ENCODE peak calls at places on chromosomes 6 and 20, in seven cellular contexts. X is fibroblast of lung, H is dorsolateral prefrontal cortex, W is left lung, A is PC-3, M is transverse colon, S is SK-N-SH. K is an unnamed sample.

GRCh38 chr6:18432180-18432579 is 45.0 kb downstream of the RNF144B start:
- DNase-seq in H (no peak), W (no peak), A (peak; percentile 12), X (peak; percentile 31), M (no peak), S (no peak), K (peak; percentile 83)

GRCh38 chr6:106731144-106731842 is 101.9 kb downstream of the QRSL1 start:
- DNase-seq in M (peak; percentile 71), S (no peak), A (peak; percentile 23), H (no peak), W (no peak), X (no peak), K (no peak)

GRCh38 chr6:54138795-54139194 is 27.6 kb downstream of the MLIP start:
- DNase-seq in A (no peak), W (no peak), M (no peak), H (no peak), S (no peak), X (no peak), K (no peak)

GRCh38 chr6:82712826-82713225 is 349.2 kb downstream of the TPBG start:
- DNase-seq in H (no peak), M (no peak), S (peak; percentile 12), X (peak; percentile 5), W (no peak), A (peak; percentile 23), K (peak; percentile 2)

GRCh38 chr6:13479971-13480434 is 7.4 kb downstream of the GFOD1 start:
- DNase-seq in X (no peak), H (no peak), S (no peak), A (no peak), M (no peak), W (no peak), K (peak; percentile 99)

GRCh38 chr20:40254023-40254772 is 434.8 kb downstream of the MAFB start:
- DNase-seq in A (no peak), X (peak; percentile 17), H (no peak), W (no peak), S (no peak), M (no peak), K (no peak)

GRCh38 chr6:14924126-14925024 is 321.5 kb upstream of the JARID2 start:
- DNase-seq in M (no peak), W (no peak), A (no peak), H (no peak), S (no peak), X (peak; percentile 28), K (no peak)

GRCh38 chr20:37528442-37529213 is 952 bp upstream of the BLCAP start:
- DNase-seq in S (no peak), H (no peak), W (no peak), A (no peak), M (peak; percentile 6), X (no peak), K (no peak)

GRCh38 chr6:109455502-109456282 is at the start of gene MICAL1:
- DNase-seq in W (peak; percentile 96), S (peak; percentile 94), H (peak; percentile 40), A (peak; percentile 47), M (peak; percentile 90), X (peak; percentile 53), K (no peak)

GRCh38 chr6:117280922-117281321 is 15.6 kb downstream of the VGLL2 start:
- DNase-seq in A (peak; percentile 55), M (no peak), X (no peak), S (no peak), W (no peak), H (no peak), K (no peak)

GRCh38 chr6:78025501-78025900 is 372.7 kb downstream of the MEI4 start:
- DNase-seq in S (no peak), X (no peak), A (no peak), M (no peak), H (no peak), W (no peak), K (no peak)

GRCh38 chr20:32858873-32859372 is at the start of gene EFCAB8:
- DNase-seq in X (peak; percentile 5), H (no peak), W (no peak), M (no peak), S (no peak), A (no peak), K (no peak)

GRCh38 chr20:53258741-53259140 is 286.6 kb downstream of the TSHZ2 start:
- DNase-seq in A (peak; percentile 15), S (no peak), X (no peak), W (no peak), M (no peak), H (no peak), K (no peak)

GRCh38 chr6:107423474-107423873 is 35.9 kb downstream of the PDSS2 start:
- DNase-seq in X (no peak), M (no peak), A (no peak), W (no peak), S (no peak), H (no peak), K (no peak)

GRCh38 chr20:48098099-48098498 is 312.8 kb upstream of the SULF2 start:
- DNase-seq in M (no peak), S (no peak), A (no peak), W (no peak), H (no peak), X (no peak), K (no peak)

GRCh38 chr6:43936476-43936875 is 166.5 kb downstream of the VEGFA start:
- DNase-seq in M (no peak), W (no peak), H (no peak), A (no peak), X (no peak), S (peak; percentile 5), K (no peak)

GRCh38 chr20:49885558-49886332 is 29.6 kb downstream of the SPATA2 start:
- DNase-seq in M (no peak), S (no peak), W (no peak), A (no peak), X (no peak), H (no peak), K (no peak)

GRCh38 chr20:54539521-54540046 is 64.2 kb downstream of the DOK5 start:
- DNase-seq in H (no peak), W (no peak), S (no peak), A (no peak), X (no peak), M (no peak), K (no peak)

GRCh38 chr6:99270852-99271251 is 78.6 kb downstream of the FAXC start:
- DNase-seq in H (no peak), W (no peak), X (peak; percentile 17), A (no peak), M (no peak), S (no peak), K (no peak)

GRCh38 chr20:24987244-24987643 is 5.3 kb downstream of the APMAP start:
- DNase-seq in H (no peak), A (no peak), W (no peak), M (no peak), X (no peak), S (no peak), K (no peak)

GRCh38 chr6:31639449-31639861 is 13.0 kb downstream of the BAG6 start:
- DNase-seq in S (no peak), A (peak; percentile 17), X (no peak), W (no peak), M (no peak), H (no peak), K (no peak)

GRCh38 chr6:31693535-31693934 is 9.6 kb downstream of the ABHD16A start:
- DNase-seq in W (no peak), M (no peak), A (no peak), H (no peak), S (no peak), X (no peak), K (no peak)

GRCh38 chr20:59415224-59415623 is 114.8 kb downstream of the EDN3 start:
- DNase-seq in S (no peak), M (no peak), X (no peak), H (no peak), A (no peak), W (no peak), K (no peak)
- H3K27me3 ChIP-seq in S (peaks cover 7% of the 10 kb centered on the region), M (peaks cover 23% of the 10 kb centered on the region), X (no peaks in the 10 kb centered on the region), H (peaks cover 17% of the 10 kb centered on the region), A (peaks cover 92% of the 10 kb centered on the region), W (no peaks in the 10 kb centered on the region), K (no peaks in the 10 kb centered on the region)

GRCh38 chr20:34956041-34956458 is 382 bp downstream of the MYH7B start:
- DNase-seq in H (no peak), S (no peak), W (no peak), M (no peak), A (no peak), X (no peak), K (no peak)
- TF ChIP-seq CTCF in H (peak; percentile 39), S (peak; percentile 27), W (no peak), M (no peak), A (no peak), X (no peak), K (no peak)

DNA sequence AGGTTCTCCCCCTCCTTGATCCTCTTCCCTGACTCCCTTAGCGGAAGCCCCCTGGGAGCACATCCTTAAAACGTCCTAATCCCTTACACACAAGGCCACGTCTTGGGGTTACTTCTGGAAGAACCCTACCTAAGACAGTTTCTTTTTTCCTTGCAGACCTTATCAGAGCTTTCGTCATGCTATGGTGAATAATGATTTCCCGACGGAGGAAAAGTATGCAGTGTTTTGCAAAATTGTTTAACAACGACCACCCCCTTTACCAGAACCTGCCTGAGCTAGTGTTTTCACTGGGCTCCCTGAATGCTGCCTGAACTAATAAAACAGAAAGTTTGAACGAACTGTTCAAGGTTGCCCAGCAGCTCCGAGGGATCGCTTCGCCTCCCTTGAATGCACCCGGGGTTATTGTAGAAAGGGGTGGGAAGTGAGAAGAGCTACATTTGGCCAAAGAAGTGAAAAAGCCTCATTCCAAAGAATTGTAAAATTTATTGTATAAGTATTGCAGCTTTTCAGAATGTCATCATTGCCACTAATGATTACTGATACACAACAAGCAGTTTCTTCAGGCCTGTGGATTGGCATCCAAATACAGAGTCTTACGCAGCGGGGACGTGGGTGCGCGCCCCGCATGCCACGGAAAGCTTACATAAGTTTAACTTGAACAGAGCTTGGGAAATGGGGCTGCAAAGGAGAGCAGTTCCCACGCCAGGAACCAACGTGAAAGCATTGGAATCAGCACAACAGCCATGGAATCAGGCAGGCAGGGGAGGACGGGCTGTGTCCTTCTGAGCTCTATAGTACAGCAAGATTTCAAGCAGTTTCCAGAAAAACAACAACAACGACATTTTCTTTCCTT is 27.9 kb upstream of the ZBP1 start:
- DNase-seq in A (no peak), H (peak; percentile 31), M (no peak), W (no peak), S (peak; percentile 9), X (no peak), K (no peak)
- H3K27me3 ChIP-seq in A (no peaks in the 10 kb centered on the region), H (no peaks in the 10 kb centered on the region), M (no peaks in the 10 kb centered on the region), W (no peaks in the 10 kb centered on the region), S (no peaks in the 10 kb centered on the region), X (no peaks in the 10 kb centered on the region), K (peaks cover 3% of the 10 kb centered on the region)

DNA sequence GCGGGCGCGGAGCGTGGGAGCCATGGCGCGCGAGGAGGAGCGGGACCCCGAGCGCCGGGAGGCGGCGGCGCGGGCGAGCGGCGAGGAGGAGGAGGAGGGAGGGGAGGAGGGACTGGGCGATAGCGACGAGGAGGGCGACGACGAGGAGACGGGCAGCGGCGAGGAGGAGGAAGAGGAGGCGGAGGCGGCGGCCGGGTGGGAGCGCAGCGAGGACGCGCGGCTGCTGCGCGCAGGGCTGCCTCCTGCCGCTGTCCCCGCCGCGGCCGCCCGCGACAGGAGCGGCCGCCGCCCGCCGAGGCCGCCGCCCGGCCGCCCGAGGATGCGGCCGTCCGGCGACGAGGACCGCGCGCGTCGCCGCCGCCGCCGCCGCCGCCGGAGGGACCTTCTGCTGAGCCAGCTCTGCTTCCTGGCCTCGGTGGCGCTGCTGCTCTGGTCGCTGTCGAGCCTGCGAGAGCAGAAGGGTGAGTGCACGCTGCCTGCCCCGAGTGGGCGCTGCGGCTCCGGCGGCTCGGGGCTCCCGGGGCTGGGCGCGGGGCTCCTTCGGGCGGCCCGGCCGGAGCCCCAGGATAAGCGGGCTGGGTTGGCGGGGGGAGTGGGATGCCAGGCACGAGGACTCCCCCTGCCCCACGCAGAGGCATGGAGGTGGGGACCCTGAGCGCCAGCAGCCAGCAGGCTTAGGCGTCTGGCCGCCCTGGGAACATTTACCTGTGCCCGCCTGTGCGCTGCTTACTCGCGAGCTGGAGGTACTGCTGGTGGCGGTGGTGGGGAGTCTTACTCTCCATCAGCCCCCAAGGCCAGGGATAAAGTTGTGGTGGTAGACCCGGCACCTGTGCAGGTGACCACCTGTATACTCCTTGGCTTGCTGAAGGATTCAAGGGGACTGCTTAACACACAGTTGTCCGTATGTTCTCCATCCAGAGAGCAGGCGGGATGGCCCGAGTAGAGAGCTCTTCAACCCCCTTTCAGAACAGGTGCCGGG is at the start of gene SLC24A3:
- DNase-seq in W (peak; percentile 93), S (peak; percentile 53), H (peak; percentile 50), X (peak; percentile 31), M (peak; percentile 71), A (peak; percentile 7), K (no peak)
- TF ChIP-seq CTCF in W (no peak), S (no peak), H (peak; percentile 39), X (peak; percentile 28), M (peak; percentile 38), A (no peak), K (peak; percentile 72)